ENCODE peak calls at places on chromosomes 7 and 10, in ten cellular contexts. T is activated CD4-positive, alpha-beta T cell treated with anti-CD3 and anti-CD28 coated beads, Interleukin-2, amount 50 U/mL, for 48 hours; U is transverse colon; S is T follicular helper cell; O is left cardiac atrium; N is fibroblast of villous mesenchyme; J is HS-27A; Z is right cardiac atrium; M is cardiac fibroblast; P is CD4-positive, alpha-beta T cell. B is an unnamed sample.

GRCh38 chr7:42915356-42915755 is 3.5 kb upstream of the C7orf25 start:
- DNase-seq in N (peak; percentile 26), O (no peak), M (peak; percentile 76), J (no peak), Z (no peak), P (no peak), S (no peak), U (no peak), T (no peak), B (no peak)

GRCh38 chr7:55477781-55478374 is 94.4 kb downstream of the VOPP1 start:
- DNase-seq in Z (no peak), P (no peak), S (no peak), T (peak; percentile 1), J (peak; percentile 50), O (no peak), M (peak; percentile 54), U (no peak), N (peak; percentile 87), B (no peak)

GRCh38 chr10:42551582-42552187 is 86.7 kb downstream of the ZNF33B start:
- DNase-seq in P (no peak), T (peak; percentile 4), M (no peak), O (no peak), S (no peak), J (no peak), Z (peak; percentile 55), U (no peak), N (no peak), B (no peak)

GRCh38 chr7:106358103-106358663 is 73.4 kb upstream of the NAMPT start:
- DNase-seq in P (no peak), J (no peak), N (peak; percentile 86), S (no peak), M (peak; percentile 87), U (no peak), Z (no peak), O (no peak), T (no peak), B (no peak)

GRCh38 chr10:113438660-113439059 is 114.2 kb upstream of the HABP2 start:
- DNase-seq in M (peak; percentile 8), T (no peak), J (no peak), Z (no peak), U (no peak), P (no peak), N (no peak), S (no peak), O (no peak), B (no peak)

GRCh38 chr10:64036996-64037666 is 515.9 kb downstream of the REEP3 start:
- DNase-seq in T (no peak), O (no peak), U (peak; percentile 20), S (no peak), Z (no peak), M (no peak), P (no peak), N (no peak), J (no peak), B (no peak)

GRCh38 chr7:159015081-159015893 is 129.4 kb downstream of the VIPR2 start:
- DNase-seq in Z (peak; percentile 91), N (peak; percentile 95), P (no peak), O (peak; percentile 84), S (no peak), M (peak; percentile 52), T (no peak), U (peak; percentile 45), J (no peak), B (no peak)

GRCh38 chr10:64733980-64734379 is 1212.8 kb downstream of the REEP3 start:
- DNase-seq in N (peak; percentile 1), U (peak; percentile 9), O (no peak), P (no peak), M (peak; percentile 11), J (no peak), T (no peak), S (no peak), Z (peak; percentile 10), B (peak; percentile 43)

GRCh38 chr7:30470163-30470770 is 8.3 kb downstream of the NOD1 start:
- DNase-seq in P (no peak), O (peak; percentile 74), M (peak; percentile 64), N (peak; percentile 71), T (no peak), U (no peak), J (no peak), Z (peak; percentile 75), S (no peak), B (peak; percentile 39)

GRCh38 chr7:158850390-158851174 is 5.8 kb upstream of the DYNC2I1 start:
- DNase-seq in T (no peak), P (no peak), U (no peak), J (no peak), N (no peak), O (no peak), M (no peak), S (no peak), Z (no peak), B (no peak)

GRCh38 chr7:38838992-38839391 is 70.0 kb downstream of the VPS41 start:
- DNase-seq in M (no peak), N (no peak), O (no peak), J (no peak), Z (no peak), U (no peak), T (no peak), S (no peak), P (no peak), B (no peak)

GRCh38 chr7:84040365-84040764 is 154.2 kb downstream of the SEMA3A start:
- DNase-seq in M (no peak), Z (no peak), S (no peak), P (no peak), J (no peak), U (no peak), T (no peak), O (no peak), N (no peak), B (peak; percentile 57)

GRCh38 chr10:14325325-14325955 is 5.3 kb downstream of the FRMD4A start:
- DNase-seq in O (peak; percentile 40), U (peak; percentile 23), M (peak; percentile 10), T (peak; percentile 76), S (peak; percentile 11), N (peak; percentile 15), P (peak; percentile 51), J (peak; percentile 9), Z (peak; percentile 73), B (peak; percentile 54)

GRCh38 chr7:25839084-25839769 is 312.8 kb upstream of the NFE2L3 start:
- DNase-seq in N (no peak), J (no peak), S (no peak), O (no peak), M (no peak), P (no peak), Z (no peak), U (no peak), T (no peak), B (no peak)

GRCh38 chr7:92749327-92749730 is 87.0 kb downstream of the CDK6 start:
- DNase-seq in T (no peak), U (no peak), M (no peak), Z (no peak), J (no peak), P (no peak), N (peak; percentile 48), S (no peak), O (no peak), B (no peak)

GRCh38 chr10:18786458-18786857 is 127.2 kb downstream of the ARL5B start:
- DNase-seq in S (no peak), U (no peak), P (no peak), N (no peak), J (no peak), Z (no peak), M (no peak), T (no peak), O (no peak), B (no peak)

GRCh38 chr10:52463831-52464230 is 149.8 kb downstream of the DKK1 start:
- DNase-seq in N (no peak), P (no peak), O (no peak), S (no peak), Z (no peak), U (no peak), M (no peak), J (no peak), T (no peak), B (no peak)

GRCh38 chr7:2118630-2119190 is 114.0 kb downstream of the MAD1L1 start:
- DNase-seq in P (no peak), Z (peak; percentile 61), N (no peak), T (no peak), O (no peak), M (no peak), U (no peak), S (no peak), J (no peak), B (no peak)

GRCh38 chr7:14911077-14911476 is 8.5 kb upstream of the DGKB start:
- DNase-seq in N (no peak), U (no peak), S (no peak), T (no peak), Z (no peak), M (no peak), P (no peak), J (no peak), O (no peak), B (no peak)

GRCh38 chr7:2632717-2633537 is 1.1 kb downstream of the TTYH3 start:
- DNase-seq in T (peak; percentile 68), P (peak; percentile 45), M (peak; percentile 65), O (peak; percentile 71), N (peak; percentile 77), U (peak; percentile 65), J (no peak), Z (peak; percentile 83), S (peak; percentile 18), B (peak; percentile 61)

GRCh38 chr7:33792547-33793105 is 112.7 kb upstream of the BMPER start:
- DNase-seq in M (no peak), N (no peak), S (no peak), Z (no peak), U (no peak), J (no peak), O (no peak), T (no peak), P (no peak), B (no peak)

GRCh38 chr10:58781873-58782488 is 269.3 kb downstream of the BICC1 start:
- DNase-seq in M (peak; percentile 64), O (no peak), Z (no peak), S (no peak), U (no peak), T (no peak), P (no peak), N (peak; percentile 57), J (no peak), B (peak; percentile 14)

GRCh38 chr7:28316489-28316888 is 95.8 kb upstream of the CREB5 start:
- DNase-seq in U (no peak), T (no peak), M (peak; percentile 16), P (no peak), S (no peak), Z (no peak), J (no peak), N (no peak), O (no peak), B (no peak)

GRCh38 chr7:128676665-128677064 is 4.6 kb downstream of the GARIN1A start:
- DNase-seq in Z (no peak), S (no peak), U (no peak), P (no peak), N (no peak), J (no peak), O (no peak), T (no peak), M (no peak), B (no peak)

GRCh38 chr7:135758531-135758932 is 9.9 kb upstream of the FAM180A start:
- DNase-seq in O (peak; percentile 75), U (no peak), T (no peak), P (no peak), M (peak; percentile 88), S (no peak), N (peak; percentile 39), Z (peak; percentile 81), J (no peak), B (no peak)

GRCh38 chr10:12252882-12253546 is 57.0 kb downstream of the CDC123 start:
- DNase-seq in N (no peak), T (peak; percentile 23), Z (no peak), S (no peak), O (no peak), P (no peak), M (no peak), U (peak; percentile 46), J (no peak), B (peak; percentile 14)

GRCh38 chr7:4610768-4611467 is 71.2 kb upstream of the FOXK1 start:
- DNase-seq in M (peak; percentile 78), Z (peak; percentile 55), P (peak; percentile 46), U (peak; percentile 55), N (peak; percentile 79), J (peak; percentile 23), S (peak; percentile 37), O (no peak), T (peak; percentile 43), B (peak; percentile 49)

GRCh38 chr7:114784756-114785155 is 137.1 kb upstream of the MDFIC start:
- DNase-seq in Z (no peak), U (no peak), T (no peak), P (no peak), J (no peak), M (no peak), S (no peak), N (no peak), O (no peak), B (no peak)